ENCODE peak calls at places on chromosomes 6 and 20, in nine cellular contexts. X, J, I, K, R, H, C, G and E are unnamed samples. For H3K4me1, the result is how much of the 10 kb centered on the place peaks cover.

GRCh38 chr6:163296835-163297519 is 117.5 kb upstream of the QKI start:
- DNase-seq in X (no peak), J (no peak), I (no peak), K (no peak), R (no peak), H (peak), C (no peak), G (no peak), E (no peak)

GRCh38 chr20:36854343-36855240 is 21.3 kb upstream of the TLDC2 start:
- DNase-seq in X (no peak), J (no peak), I (peak), K (peak), R (peak), H (no peak), C (no peak), G (no peak), E (no peak)

GRCh38 chr20:63158352-63158751 is 57.6 kb downstream of the YTHDF1 start:
- DNase-seq in X (no peak), J (no peak), I (no peak), K (no peak), R (no peak), H (no peak), C (no peak), G (no peak), E (no peak)

GRCh38 chr6:136720045-136720760 is 72.1 kb downstream of the MAP3K5 start:
- DNase-seq in X (no peak), J (no peak), I (no peak), K (no peak), R (no peak), H (no peak), C (no peak), G (no peak), E (no peak)

GRCh38 chr20:25439328-25439727 is 31.9 kb downstream of the GINS1 start:
- DNase-seq in X (no peak), J (no peak), I (no peak), K (no peak), R (no peak), H (no peak), C (no peak), G (no peak), E (no peak)

GRCh38 chr6:167314180-167314821 is 10.6 kb upstream of the TTLL2 start:
- DNase-seq in X (no peak), J (no peak), I (no peak), K (no peak), R (no peak), H (no peak), C (no peak), G (no peak), E (peak)

GRCh38 chr20:32909896-32910571 is 51.3 kb downstream of the EFCAB8 start:
- DNase-seq in X (no peak), J (peak), I (no peak), K (no peak), R (no peak), H (no peak), C (no peak), G (no peak), E (no peak)

GRCh38 chr6:144820270-144820669 is 535.1 kb downstream of the UTRN start:
- DNase-seq in X (no peak), J (no peak), I (no peak), K (no peak), R (no peak), H (peak), C (no peak), G (no peak), E (no peak)

GRCh38 chr6:97394160-97394748 is 111.2 kb upstream of the MMS22L start:
- DNase-seq in X (peak), J (no peak), I (peak), K (peak), R (peak), H (peak), C (peak), G (no peak), E (peak)

GRCh38 chr6:135796884-135797283 is 54.6 kb upstream of the PDE7B start:
- DNase-seq in X (no peak), J (no peak), I (no peak), K (no peak), R (no peak), H (no peak), C (no peak), G (no peak), E (no peak)

GRCh38 chr20:63746766-63747315 is 7.3 kb downstream of the SLC2A4RG start:
- DNase-seq in X (no peak), J (no peak), I (no peak), K (no peak), R (no peak), H (no peak), C (no peak), G (peak), E (no peak)

GRCh38 chr6:17656092-17656491 is 50.6 kb downstream of the NUP153 start:
- DNase-seq in X (no peak), J (no peak), I (no peak), K (no peak), R (no peak), H (no peak), C (peak), G (no peak), E (no peak)

GRCh38 chr6:1066449-1066848 is 245.4 kb upstream of the FOXQ1 start:
- DNase-seq in X (no peak), J (no peak), I (no peak), K (no peak), R (no peak), H (no peak), C (no peak), G (no peak), E (no peak)
- H3K4me1 ChIP-seq in X (under half), J (under half), I (under half), K (under half), R (under half), H (under half), C (under half), G (under half), E (under half)

GRCh38 chr20:59813948-59814834 is 119.2 kb downstream of the SYCP2 start:
- DNase-seq in X (no peak), J (no peak), I (no peak), K (no peak), R (no peak), H (no peak), C (no peak), G (no peak), E (peak)
- H3K4me1 ChIP-seq in X (under half), J (under half), I (under half), K (under half), R (under half), H (under half), C (under half), G (under half), E (under half)

GRCh38 chr20:47265214-47265613 is 91.3 kb downstream of the ZMYND8 start:
- DNase-seq in X (no peak), J (no peak), I (no peak), K (no peak), R (no peak), H (no peak), C (no peak), G (no peak), E (no peak)

GRCh38 chr20:47263502-47264084 is 92.9 kb downstream of the ZMYND8 start:
- DNase-seq in X (no peak), J (no peak), I (no peak), K (no peak), R (no peak), H (peak), C (no peak), G (no peak), E (no peak)

GRCh38 chr20:47262008-47262364 is 94.5 kb downstream of the ZMYND8 start:
- DNase-seq in X (no peak), J (no peak), I (no peak), K (no peak), R (no peak), H (no peak), C (no peak), G (no peak), E (no peak)

GRCh38 chr20:47263080-47263479 is 93.4 kb downstream of the ZMYND8 start:
- DNase-seq in X (no peak), J (no peak), I (no peak), K (no peak), R (no peak), H (no peak), C (no peak), G (no peak), E (no peak)

DNA sequence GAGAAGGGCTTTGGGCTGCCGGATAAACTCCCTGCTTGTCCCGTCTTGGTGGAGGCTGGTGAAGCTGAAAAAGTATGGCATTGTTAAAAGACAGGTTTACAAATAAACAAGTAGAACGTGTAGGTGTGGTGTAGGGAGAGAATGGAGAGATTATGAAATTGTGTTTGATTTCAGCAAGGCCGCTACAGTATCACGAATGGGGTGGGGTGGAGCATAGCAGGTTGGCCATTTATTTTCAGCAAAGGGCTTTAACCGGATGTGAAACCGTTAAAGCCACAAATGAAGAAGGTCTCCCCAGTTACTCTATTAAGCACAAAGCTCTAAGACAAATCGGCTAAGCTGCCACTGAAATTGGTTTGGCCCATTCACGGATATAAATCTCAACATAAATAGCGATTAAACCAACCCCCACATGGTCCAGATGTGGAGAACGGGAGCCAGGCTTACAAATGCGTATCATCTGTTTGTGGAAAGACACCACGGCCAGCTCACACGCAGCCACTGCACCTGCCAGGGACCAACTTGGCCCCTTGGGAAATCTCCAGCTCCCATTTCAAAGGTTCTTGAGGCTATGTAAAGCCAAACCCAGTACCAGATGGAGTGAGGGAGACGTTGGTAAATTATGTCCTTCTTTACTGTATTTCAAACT is 94.0 kb downstream of the ZMYND8 start:
- DNase-seq in X (no peak), J (no peak), I (no peak), K (no peak), R (no peak), H (no peak), C (no peak), G (no peak), E (no peak)
- H3K4me1 ChIP-seq in X (under half), J (under half), I (under half), K (under half), R (under half), H (under half), C (under half), G (under half), E (under half)

GRCh38 chr20:23141450-23142161 is 55.5 kb upstream of the CD93 start:
- DNase-seq in X (no peak), J (no peak), I (no peak), K (no peak), R (no peak), H (peak), C (no peak), G (no peak), E (no peak)
- H3K4me1 ChIP-seq in X (under half), J (half or more), I (under half), K (under half), R (under half), H (under half), C (under half), G (half or more), E (under half)

GRCh38 chr6:158257425-158257759 is 54.9 kb upstream of the TULP4 start:
- DNase-seq in X (no peak), J (no peak), I (no peak), K (no peak), R (no peak), H (no peak), C (no peak), G (no peak), E (no peak)
- H3K4me1 ChIP-seq in X (under half), J (under half), I (under half), K (under half), R (under half), H (under half), C (under half), G (under half), E (under half)

GRCh38 chr6:36757943-36758508 is 60.4 kb downstream of the RAB44 start:
- DNase-seq in X (no peak), J (no peak), I (no peak), K (no peak), R (no peak), H (no peak), C (no peak), G (no peak), E (no peak)

GRCh38 chr6:36758516-36759176 is 61.0 kb downstream of the RAB44 start:
- DNase-seq in X (peak), J (no peak), I (no peak), K (no peak), R (peak), H (no peak), C (no peak), G (no peak), E (peak)

GRCh38 chr6:36757206-36757605 is 59.6 kb downstream of the RAB44 start:
- DNase-seq in X (no peak), J (no peak), I (no peak), K (no peak), R (peak), H (no peak), C (no peak), G (no peak), E (no peak)

GRCh38 chr6:36755435-36756348 is 58.1 kb downstream of the RAB44 start:
- DNase-seq in X (peak), J (no peak), I (no peak), K (no peak), R (peak), H (peak), C (peak), G (no peak), E (no peak)

GRCh38 chr6:36756761-36757160 is 59.1 kb downstream of the RAB44 start:
- DNase-seq in X (no peak), J (no peak), I (no peak), K (no peak), R (no peak), H (no peak), C (no peak), G (no peak), E (no peak)
- H3K4me1 ChIP-seq in X (half or more), J (under half), I (under half), K (under half), R (under half), H (under half), C (under half), G (half or more), E (under half)

DNA sequence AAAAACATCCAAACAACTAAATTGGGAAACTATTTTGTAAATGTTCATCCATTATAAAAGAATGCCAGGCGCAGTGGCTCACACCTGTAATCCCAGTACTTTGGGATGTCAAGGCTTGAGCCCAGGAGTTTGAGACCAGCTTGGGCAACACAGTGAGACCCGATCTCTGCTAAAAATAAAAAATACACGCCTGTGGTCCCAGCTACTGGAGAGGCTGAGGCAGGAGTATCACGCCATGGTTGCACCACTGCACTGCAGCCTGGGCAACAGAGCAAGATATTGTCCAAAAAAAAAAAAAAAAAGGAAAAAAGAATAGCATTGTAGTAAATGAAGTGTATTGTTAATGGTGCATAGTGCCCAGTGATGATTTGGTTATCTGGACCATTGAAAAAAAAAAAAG is 38.7 kb downstream of the FKBP5 start:
- DNase-seq in X (no peak), J (no peak), I (no peak), K (no peak), R (no peak), H (no peak), C (no peak), G (no peak), E (no peak)
- H3K4me1 ChIP-seq in X (under half), J (under half), I (under half), K (under half), R (under half), H (under half), C (under half), G (under half), E (under half)